ENCODE peak calls at places on chromosomes 2 and 18, in four cellular contexts. One of them, this sample, is unnamed.

GRCh38 chr2:393711-394696 is 106.1 kb upstream of the ALKAL2 start:
- DNase-seq in mesenchymal stem cell: no peak
- DNase-seq in A549: no peak
- DNase-seq in iPS DF 6.9: no peak
- DNase-seq in this sample: peak; percentile 99

GRCh38 chr2:67502346-67503065 is 105.4 kb downstream of the ETAA1 start:
- DNase-seq in mesenchymal stem cell: no peak
- DNase-seq in A549: no peak
- DNase-seq in iPS DF 6.9: no peak
- DNase-seq in this sample: no peak

GRCh38 chr2:38155-38554 is 8.2 kb downstream of the FAM110C start:
- DNase-seq in mesenchymal stem cell: no peak
- DNase-seq in A549: peak; percentile 41
- DNase-seq in iPS DF 6.9: no peak
- DNase-seq in this sample: no peak

GRCh38 chr18:2932247-2933181 is 80.4 kb downstream of the LPIN2 start:
- DNase-seq in mesenchymal stem cell: peak; percentile 68
- DNase-seq in A549: peak; percentile 21
- DNase-seq in iPS DF 6.9: peak; percentile 11
- DNase-seq in this sample: peak; percentile 54

GRCh38 chr2:45607701-45608100 is 3.4 kb downstream of the SRBD1 start:
- DNase-seq in mesenchymal stem cell: peak; percentile 58
- DNase-seq in A549: peak; percentile 71
- DNase-seq in iPS DF 6.9: no peak
- DNase-seq in this sample: no peak

GRCh38 chr2:10497797-10498251 is 49.7 kb upstream of the ODC1 start:
- DNase-seq in mesenchymal stem cell: peak; percentile 83
- DNase-seq in A549: peak; percentile 84
- DNase-seq in iPS DF 6.9: no peak
- DNase-seq in this sample: no peak

GRCh38 chr2:170006592-170007327 is 171.2 kb upstream of the MYO3B start:
- DNase-seq in mesenchymal stem cell: peak; percentile 32
- DNase-seq in A549: no peak
- DNase-seq in iPS DF 6.9: no peak
- DNase-seq in this sample: no peak

GRCh38 chr2:154827286-154827685 is 128.8 kb downstream of the KCNJ3 start:
- DNase-seq in mesenchymal stem cell: no peak
- DNase-seq in A549: no peak
- DNase-seq in iPS DF 6.9: no peak
- DNase-seq in this sample: no peak

GRCh38 chr2:43542285-43542933 is 53.4 kb downstream of the THADA start:
- DNase-seq in mesenchymal stem cell: peak; percentile 67
- DNase-seq in A549: peak; percentile 28
- DNase-seq in iPS DF 6.9: no peak
- DNase-seq in this sample: peak; percentile 38

GRCh38 chr2:37417321-37417720 is 72.9 kb downstream of the QPCT start:
- DNase-seq in mesenchymal stem cell: peak; percentile 13
- DNase-seq in A549: no peak
- DNase-seq in iPS DF 6.9: no peak
- DNase-seq in this sample: no peak

GRCh38 chr2:177551989-177552413 is 159.4 kb downstream of the AGPS start:
- DNase-seq in mesenchymal stem cell: no peak
- DNase-seq in A549: no peak
- DNase-seq in iPS DF 6.9: no peak
- DNase-seq in this sample: no peak

GRCh38 chr2:205778326-205778725 is 96.0 kb downstream of the NRP2 start:
- DNase-seq in mesenchymal stem cell: no peak
- DNase-seq in A549: no peak
- DNase-seq in iPS DF 6.9: no peak
- DNase-seq in this sample: peak; percentile 63

GRCh38 chr2:27714053-27714452 is 50.4 kb downstream of the SLC4A1AP start:
- DNase-seq in mesenchymal stem cell: no peak
- DNase-seq in A549: no peak
- DNase-seq in iPS DF 6.9: no peak
- DNase-seq in this sample: no peak

GRCh38 chr2:27717070-27717453 is 53.4 kb downstream of the SLC4A1AP start:
- DNase-seq in mesenchymal stem cell: peak; percentile 46
- DNase-seq in A549: no peak
- DNase-seq in iPS DF 6.9: no peak
- DNase-seq in this sample: no peak

GRCh38 chr2:27715318-27716165 is 51.9 kb downstream of the SLC4A1AP start:
- DNase-seq in mesenchymal stem cell: peak; percentile 66
- DNase-seq in A549: no peak
- DNase-seq in iPS DF 6.9: no peak
- DNase-seq in this sample: peak; percentile 6

GRCh38 chr2:27714851-27715291 is 51.2 kb downstream of the SLC4A1AP start:
- DNase-seq in mesenchymal stem cell: no peak
- DNase-seq in A549: no peak
- DNase-seq in iPS DF 6.9: no peak
- DNase-seq in this sample: no peak

GRCh38 chr2:27716301-27717069 is 52.8 kb downstream of the SLC4A1AP start:
- DNase-seq in mesenchymal stem cell: no peak
- DNase-seq in A549: no peak
- DNase-seq in iPS DF 6.9: no peak
- DNase-seq in this sample: no peak
- H3K4me3 ChIP-seq in mesenchymal stem cell: no peak overlapping the region
- H3K4me3 ChIP-seq in A549: no peak overlapping the region
- H3K4me3 ChIP-seq in iPS DF 6.9: peak overlapping the region; percentile 41
- H3K4me3 ChIP-seq in this sample: no peak overlapping the region

DNA sequence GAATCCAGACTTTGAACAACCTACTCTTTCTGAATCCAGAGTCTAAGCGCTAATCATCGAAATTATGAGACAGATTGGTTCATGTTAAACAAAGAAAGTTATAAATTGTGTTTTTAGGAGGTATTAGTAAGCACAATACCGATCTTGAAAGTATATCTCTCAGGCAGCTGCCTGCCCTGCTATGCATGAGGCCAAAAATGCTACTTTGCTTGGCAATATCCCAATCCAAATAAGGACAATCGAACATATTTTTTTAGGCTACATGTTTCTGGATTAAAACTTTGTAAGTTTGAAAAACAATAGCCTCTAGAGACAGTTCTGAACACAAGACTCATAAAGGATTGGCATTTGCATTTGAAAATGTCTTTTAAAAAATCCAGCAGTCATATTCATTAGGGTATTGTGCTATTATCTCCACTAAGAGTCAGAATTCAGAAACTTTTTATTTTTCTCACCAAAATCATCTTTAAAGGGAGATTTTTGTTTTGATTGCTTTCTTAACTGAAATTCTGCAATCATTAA is 167.1 kb downstream of the PDE1A start:
- DNase-seq in mesenchymal stem cell: no peak
- DNase-seq in A549: no peak
- DNase-seq in iPS DF 6.9: no peak
- DNase-seq in this sample: no peak
- H3K4me3 ChIP-seq in mesenchymal stem cell: no peak overlapping the region
- H3K4me3 ChIP-seq in A549: no peak overlapping the region
- H3K4me3 ChIP-seq in iPS DF 6.9: no peak overlapping the region
- H3K4me3 ChIP-seq in this sample: no peak overlapping the region

GRCh38 chr18:8709248-8710059 is 4.1 kb downstream of the MTCL1 start:
- DNase-seq in mesenchymal stem cell: no peak
- DNase-seq in A549: no peak
- DNase-seq in iPS DF 6.9: no peak
- DNase-seq in this sample: no peak
- H3K4me3 ChIP-seq in mesenchymal stem cell: peak overlapping the region; percentile 19
- H3K4me3 ChIP-seq in A549: peak overlapping the region; percentile 94
- H3K4me3 ChIP-seq in iPS DF 6.9: no peak overlapping the region
- H3K4me3 ChIP-seq in this sample: no peak overlapping the region

GRCh38 chr2:198042189-198042588 is 237.8 kb downstream of the PLCL1 start:
- DNase-seq in mesenchymal stem cell: no peak
- DNase-seq in A549: no peak
- DNase-seq in iPS DF 6.9: no peak
- DNase-seq in this sample: no peak
- H3K4me3 ChIP-seq in mesenchymal stem cell: no peak overlapping the region
- H3K4me3 ChIP-seq in A549: no peak overlapping the region
- H3K4me3 ChIP-seq in iPS DF 6.9: no peak overlapping the region
- H3K4me3 ChIP-seq in this sample: no peak overlapping the region

DNA sequence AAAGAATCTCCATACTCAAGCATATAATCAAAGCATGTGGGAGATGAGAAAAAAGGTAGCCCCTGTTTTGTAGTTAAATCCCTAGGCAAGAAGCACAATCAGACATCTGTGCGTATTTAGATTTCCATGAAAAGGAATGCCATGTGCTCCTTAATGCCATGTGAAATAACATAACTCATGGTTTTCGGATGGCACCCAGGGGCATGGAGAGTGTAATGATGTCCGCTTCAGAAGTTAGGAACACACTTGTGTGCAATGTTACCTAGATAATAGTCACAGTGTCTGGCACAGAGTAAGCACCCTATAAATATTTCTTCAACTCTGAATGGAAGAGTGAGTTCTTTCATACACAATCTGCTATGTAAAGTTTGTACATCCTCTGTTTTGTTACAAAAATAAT is 197.0 kb downstream of the NCKAP5 start:
- DNase-seq in mesenchymal stem cell: no peak
- DNase-seq in A549: no peak
- DNase-seq in iPS DF 6.9: no peak
- DNase-seq in this sample: no peak
- H3K4me3 ChIP-seq in mesenchymal stem cell: no peak overlapping the region
- H3K4me3 ChIP-seq in A549: no peak overlapping the region
- H3K4me3 ChIP-seq in iPS DF 6.9: no peak overlapping the region
- H3K4me3 ChIP-seq in this sample: no peak overlapping the region

DNA sequence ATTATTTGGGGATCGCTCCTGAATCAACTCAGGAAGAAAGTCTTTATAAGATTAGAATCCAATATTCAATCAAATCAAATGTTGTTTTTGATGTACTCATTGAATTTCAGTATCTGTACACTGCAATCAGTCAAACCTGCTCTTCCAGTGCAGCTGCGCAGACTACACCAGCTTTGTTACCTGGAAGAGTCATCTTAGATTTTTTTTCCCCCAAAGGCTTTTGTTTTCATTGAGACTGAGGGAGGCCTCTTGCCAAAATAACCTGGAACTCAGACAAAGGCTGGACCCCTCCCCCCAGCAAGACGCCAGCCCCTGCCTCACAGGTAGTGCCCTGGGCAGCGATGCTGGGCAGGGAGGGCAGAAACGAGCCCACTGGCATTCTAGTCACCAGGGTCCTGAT is 74.8 kb downstream of the ARHGEF4 start:
- DNase-seq in mesenchymal stem cell: no peak
- DNase-seq in A549: no peak
- DNase-seq in iPS DF 6.9: no peak
- DNase-seq in this sample: no peak
- H3K4me3 ChIP-seq in mesenchymal stem cell: no peak overlapping the region
- H3K4me3 ChIP-seq in A549: no peak overlapping the region
- H3K4me3 ChIP-seq in iPS DF 6.9: no peak overlapping the region
- H3K4me3 ChIP-seq in this sample: no peak overlapping the region

GRCh38 chr18:23872701-23873550 is 141.6 kb upstream of the TTC39C start:
- DNase-seq in mesenchymal stem cell: no peak
- DNase-seq in A549: no peak
- DNase-seq in iPS DF 6.9: no peak
- DNase-seq in this sample: no peak
- H3K4me3 ChIP-seq in mesenchymal stem cell: no peak overlapping the region
- H3K4me3 ChIP-seq in A549: no peak overlapping the region
- H3K4me3 ChIP-seq in iPS DF 6.9: no peak overlapping the region
- H3K4me3 ChIP-seq in this sample: no peak overlapping the region

GRCh38 chr2:9004338-9005204 is 1.1 kb upstream of the MBOAT2 start:
- DNase-seq in mesenchymal stem cell: peak; percentile 31
- DNase-seq in A549: peak; percentile 30
- DNase-seq in iPS DF 6.9: no peak
- DNase-seq in this sample: no peak
- H3K4me3 ChIP-seq in mesenchymal stem cell: peak overlapping the region; percentile 85
- H3K4me3 ChIP-seq in A549: peak overlapping the region; percentile 94
- H3K4me3 ChIP-seq in iPS DF 6.9: peak overlapping the region; percentile 88
- H3K4me3 ChIP-seq in this sample: peak overlapping the region; percentile 66

GRCh38 chr2:61266653-61267505 is 104.9 kb downstream of the C2orf74 start:
- DNase-seq in mesenchymal stem cell: peak; percentile 14
- DNase-seq in A549: no peak
- DNase-seq in iPS DF 6.9: no peak
- DNase-seq in this sample: no peak
- H3K4me3 ChIP-seq in mesenchymal stem cell: no peak overlapping the region
- H3K4me3 ChIP-seq in A549: no peak overlapping the region
- H3K4me3 ChIP-seq in iPS DF 6.9: no peak overlapping the region
- H3K4me3 ChIP-seq in this sample: no peak overlapping the region